ENCODE peak calls at places on chromosomes 1 and 21, in six cellular contexts. M is WERI-Rb-1, J is tibial nerve, B is testis, T is astrocyte of the cerebellum, L is Peyer's patch. S is an unnamed sample.
A peak's percentile ranks its signal among the peaks of the same experiment; 100 is the strongest.

GRCh38 chr21:29555601-29556000 is 256.9 kb downstream of the BACH1 start:
- DNase-seq in M (no peak), J (no peak), B (no peak), T (no peak), L (no peak), S (no peak)

GRCh38 chr21:33403786-33404571 is 766 bp downstream of the IFNGR2 start:
- DNase-seq in M (peak; percentile 60), J (no peak), B (peak; percentile 66), T (peak; percentile 19), L (peak; percentile 79), S (no peak)

GRCh38 chr1:209890606-209891330 is 47.2 kb upstream of the SYT14 start:
- DNase-seq in M (no peak), J (no peak), B (no peak), T (no peak), L (no peak), S (no peak)

GRCh38 chr21:41289431-41289830 is 27.2 kb upstream of the FAM3B start:
- DNase-seq in M (no peak), J (no peak), B (no peak), T (no peak), L (no peak), S (no peak)

GRCh38 chr1:45793942-45794604 is 9.3 kb upstream of the MAST2 start:
- DNase-seq in M (peak; percentile 23), J (no peak), B (no peak), T (no peak), L (no peak), S (no peak)

GRCh38 chr1:46425740-46426139 is 31.6 kb downstream of the FAAH start:
- DNase-seq in M (no peak), J (no peak), B (no peak), T (no peak), L (no peak), S (no peak)

GRCh38 chr21:32812035-32812434 is 40.5 kb upstream of the PAXBP1 start:
- DNase-seq in M (no peak), J (no peak), B (no peak), T (no peak), L (no peak), S (no peak)

GRCh38 chr1:30707412-30708360 is 15.7 kb downstream of the MATN1 start:
- DNase-seq in M (peak; percentile 94), J (peak; percentile 54), B (peak; percentile 80), T (peak; percentile 23), L (peak; percentile 79), S (no peak)

GRCh38 chr1:217369996-217370551 is 260.8 kb downstream of the GPATCH2 start:
- DNase-seq in M (no peak), J (no peak), B (no peak), T (no peak), L (no peak), S (peak; percentile 86)

GRCh38 chr1:197320991-197321531 is 53.0 kb downstream of the CRB1 start:
- DNase-seq in M (no peak), J (no peak), B (peak; percentile 44), T (peak; percentile 96), L (no peak), S (peak; percentile 62)

GRCh38 chr1:26861889-26862371 is 1.0 kb upstream of the SFN start:
- DNase-seq in M (no peak), J (no peak), B (no peak), T (no peak), L (no peak), S (no peak)

GRCh38 chr1:22196041-22196440 is 53.1 kb upstream of the WNT4 start:
- DNase-seq in M (no peak), J (no peak), B (no peak), T (no peak), L (no peak), S (no peak)

GRCh38 chr1:14924012-14924452 is 229.5 kb upstream of the TMEM51 start:
- DNase-seq in M (peak; percentile 41), J (peak; percentile 30), B (peak; percentile 81), T (peak; percentile 16), L (peak; percentile 80), S (no peak)

GRCh38 chr1:234289538-234290305 is 83.5 kb upstream of the COA6 start:
- DNase-seq in M (no peak), J (no peak), B (no peak), T (no peak), L (no peak), S (no peak)

DNA sequence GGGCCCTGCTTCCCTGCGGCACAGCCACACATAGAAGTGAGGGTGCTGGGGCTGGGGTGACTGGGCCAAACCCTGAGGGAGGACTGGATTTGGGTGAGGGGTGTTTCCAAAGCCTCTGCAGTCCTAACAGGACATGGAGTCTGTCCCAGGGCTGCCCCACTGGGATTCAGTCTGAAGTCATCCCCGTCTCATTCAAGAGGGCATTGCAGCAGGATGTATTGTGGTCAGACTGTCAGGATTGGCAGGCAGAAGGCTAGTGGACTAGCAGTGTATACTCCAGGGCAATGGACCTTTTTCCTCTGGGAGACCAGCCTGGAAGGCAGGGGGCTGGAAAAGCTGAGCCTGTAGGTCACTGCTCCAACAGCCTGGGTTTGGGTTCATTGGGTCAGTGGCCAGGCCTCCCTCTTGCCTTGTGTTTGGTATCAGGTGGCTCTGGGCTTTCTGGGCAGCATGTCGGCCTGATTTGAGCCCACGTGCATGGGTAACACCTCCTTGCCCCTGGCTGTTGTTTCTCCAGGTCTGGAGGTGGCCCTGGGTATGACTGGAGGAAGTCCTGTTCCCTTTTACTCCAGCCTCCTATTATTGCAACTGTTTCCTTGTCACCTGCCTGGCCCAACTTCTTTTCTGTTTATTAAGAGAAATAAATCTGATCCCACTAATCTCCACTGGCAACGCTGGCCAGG is 41.0 kb upstream of the SYNC start:
- DNase-seq in M (peak; percentile 57), J (no peak), B (no peak), T (no peak), L (no peak), S (peak; percentile 65)
- H3K4me3 ChIP-seq in M (no peak overlapping the region), J (no peak overlapping the region), B (no peak overlapping the region), T (peak overlapping the region; percentile 62), L (peak overlapping the region; percentile 86), S (peak overlapping the region; percentile 2)

GRCh38 chr1:107096690-107097089 is 40.2 kb downstream of the PRMT6 start:
- DNase-seq in M (no peak), J (no peak), B (no peak), T (no peak), L (no peak), S (no peak)
- TF ChIP-seq CTCF in M (no peak), J (no peak), B (no peak), T (no peak), L (no peak), S (no peak)

DNA sequence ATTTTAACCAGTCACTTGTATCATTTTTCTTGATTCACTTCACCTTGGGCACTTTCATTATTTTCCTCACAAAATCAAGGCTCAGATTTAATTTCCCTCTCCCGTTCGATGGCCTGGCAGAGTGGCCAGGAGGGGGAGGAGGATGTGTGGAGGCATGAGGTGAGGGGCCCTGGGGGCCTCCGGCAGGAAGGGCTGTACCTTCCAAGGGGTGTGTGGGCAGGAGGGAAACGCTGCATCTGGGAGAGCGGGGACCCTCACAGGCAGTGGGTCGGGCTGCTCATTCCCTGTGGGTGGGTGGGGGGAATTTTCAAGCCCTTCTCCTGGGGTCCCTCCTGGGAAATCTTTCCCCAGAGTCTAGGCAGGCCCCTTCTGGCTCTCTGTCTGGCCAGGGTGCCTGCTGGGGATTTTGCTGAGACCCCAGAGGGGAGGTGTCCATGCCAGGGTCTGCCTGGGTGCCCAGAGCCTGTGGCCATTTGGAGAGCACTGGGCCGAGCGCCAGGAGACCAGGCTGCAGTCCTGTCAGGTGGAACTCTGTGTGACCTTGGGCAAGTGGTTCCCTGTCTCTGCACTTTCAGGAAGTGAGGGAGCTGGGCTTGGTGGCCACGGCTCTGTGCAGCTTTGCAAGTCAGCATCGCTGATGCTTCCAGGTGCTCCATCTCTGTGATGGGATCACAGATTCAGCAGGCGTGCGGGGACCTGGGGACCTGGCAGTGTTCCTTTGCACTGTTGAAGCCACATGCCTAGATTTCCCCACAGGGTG is 81.9 kb upstream of the C1orf174 start:
- DNase-seq in M (no peak), J (no peak), B (no peak), T (no peak), L (no peak), S (no peak)
- H3K4me3 ChIP-seq in M (no peak overlapping the region), J (no peak overlapping the region), B (no peak overlapping the region), T (no peak overlapping the region), L (no peak overlapping the region), S (no peak overlapping the region)

GRCh38 chr1:52264530-52265115 is 101.4 kb downstream of the CC2D1B start:
- DNase-seq in M (no peak), J (no peak), B (no peak), T (no peak), L (no peak), S (no peak)
- TF ChIP-seq CTCF in M (peak; percentile 24), J (no peak), B (no peak), T (no peak), L (no peak), S (peak; percentile 24)

GRCh38 chr1:8458607-8459006 is 140.7 kb downstream of the SLC45A1 start:
- DNase-seq in M (no peak), J (no peak), B (no peak), T (no peak), L (no peak), S (no peak)

GRCh38 chr1:8455700-8456305 is 137.9 kb downstream of the SLC45A1 start:
- DNase-seq in M (no peak), J (no peak), B (no peak), T (no peak), L (no peak), S (no peak)

GRCh38 chr1:8456991-8457390 is 139.1 kb downstream of the SLC45A1 start:
- DNase-seq in M (no peak), J (no peak), B (no peak), T (no peak), L (no peak), S (no peak)

GRCh38 chr1:8456306-8456912 is 138.5 kb downstream of the SLC45A1 start:
- DNase-seq in M (no peak), J (no peak), B (no peak), T (peak; percentile 43), L (no peak), S (peak; percentile 47)

DNA sequence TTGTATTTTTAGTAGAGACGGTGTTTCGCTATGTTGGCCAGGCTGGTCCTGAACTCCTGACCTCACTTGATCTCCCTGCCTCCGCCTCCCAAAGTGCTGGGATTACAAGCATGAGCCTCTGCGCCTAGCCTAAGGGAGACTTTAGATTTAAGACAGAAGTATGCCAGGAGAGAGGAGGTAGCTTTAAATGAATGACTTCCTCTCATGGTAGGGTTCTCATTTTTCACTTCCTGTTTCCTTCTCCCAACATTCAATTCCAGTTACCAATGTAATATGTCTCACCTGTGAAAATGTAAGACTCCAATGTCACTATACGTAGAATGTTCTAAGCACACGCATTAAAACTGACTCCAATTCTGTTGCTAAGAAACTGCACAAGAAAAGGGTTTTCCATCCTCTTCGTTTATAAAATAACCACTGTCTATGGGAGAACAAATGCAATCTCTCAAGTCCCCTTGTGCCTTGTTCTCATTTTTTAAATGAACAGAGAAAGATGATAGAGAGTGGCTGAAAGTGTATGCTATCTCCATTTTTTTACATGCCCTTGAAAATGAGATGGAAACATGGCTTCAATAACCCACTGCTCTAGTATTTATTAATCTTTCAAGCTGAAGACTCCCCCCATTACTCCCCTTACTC is 140.0 kb downstream of the SLC45A1 start:
- DNase-seq in M (no peak), J (no peak), B (no peak), T (no peak), L (no peak), S (no peak)
- H3K4me3 ChIP-seq in M (no peak overlapping the region), J (no peak overlapping the region), B (no peak overlapping the region), T (no peak overlapping the region), L (no peak overlapping the region), S (no peak overlapping the region)

GRCh38 chr1:39132505-39133339 is 71.8 kb upstream of the MACF1 start:
- DNase-seq in M (peak; percentile 40), J (no peak), B (no peak), T (no peak), L (peak; percentile 60), S (no peak)
- TF ChIP-seq CTCF in M (no peak), J (no peak), B (no peak), T (peak; percentile 33), L (no peak), S (peak; percentile 50)

GRCh38 chr1:8022395-8023286 is 3.5 kb downstream of the ERRFI1 start:
- DNase-seq in M (no peak), J (no peak), B (no peak), T (no peak), L (no peak), S (no peak)
- H3K4me3 ChIP-seq in M (no peak overlapping the region), J (no peak overlapping the region), B (no peak overlapping the region), T (peak overlapping the region; percentile 92), L (peak overlapping the region; percentile 97), S (peak overlapping the region; percentile 89)